ENCODE peak calls at places on chromosomes 2 and 18, in six cellular contexts. W is NB4, L is neural crest cell, P is T-helper 2 cell, N is nephron progenitor cell, F is left colon. A is an unnamed sample.

GRCh38 chr2:230155359-230155758 is 64.4 kb downstream of the SP110 start:
- DNase-seq in N (no peak), W (peak), P (no peak), F (no peak), L (no peak), A (no peak)

GRCh38 chr2:161416633-161417427 is 733 bp downstream of the TBR1 start:
- DNase-seq in W (no peak), N (peak), P (no peak), F (no peak), L (peak), A (no peak)

GRCh38 chr2:163667064-163667887 is 68.5 kb downstream of the FIGN start:
- DNase-seq in F (no peak), P (no peak), L (no peak), W (no peak), N (no peak), A (no peak)

GRCh38 chr2:212042562-212042961 is 496.0 kb downstream of the ERBB4 start:
- DNase-seq in W (no peak), N (no peak), F (no peak), P (no peak), L (no peak), A (no peak)

GRCh38 chr2:147934881-147935280 is 85.7 kb downstream of the ORC4 start:
- DNase-seq in F (no peak), N (no peak), L (no peak), P (no peak), W (no peak), A (no peak)

GRCh38 chr18:1018211-1018651 is 113.6 kb downstream of the ADCYAP1 start:
- DNase-seq in N (no peak), P (no peak), L (no peak), F (no peak), W (no peak), A (no peak)

GRCh38 chr2:149040451-149040850 is 2.0 kb downstream of the LYPD6B start:
- DNase-seq in L (peak), W (peak), P (no peak), F (peak), N (peak), A (peak)

GRCh38 chr2:164028764-164029534 is 293.1 kb upstream of the FIGN start:
- DNase-seq in P (no peak), W (no peak), N (no peak), F (no peak), L (no peak), A (no peak)

GRCh38 chr18:77106331-77106730 is 26.3 kb downstream of the MBP start:
- DNase-seq in F (no peak), P (peak), W (peak), L (no peak), N (no peak), A (peak)

GRCh38 chr2:95320986-95321767 is 24.0 kb downstream of the KCNIP3 start:
- DNase-seq in W (no peak), L (no peak), P (no peak), F (no peak), N (no peak), A (no peak)

GRCh38 chr2:163698857-163699256 is 37.0 kb downstream of the FIGN start:
- DNase-seq in W (no peak), P (no peak), N (no peak), L (no peak), F (no peak), A (no peak)

GRCh38 chr2:237190958-237191692 is 105.4 kb downstream of the COPS8 start:
- DNase-seq in L (no peak), N (no peak), F (no peak), W (no peak), P (no peak), A (no peak)

GRCh38 chr2:212975333-212975732 is 176.1 kb downstream of the IKZF2 start:
- DNase-seq in P (no peak), L (no peak), W (no peak), N (no peak), F (no peak), A (no peak)

GRCh38 chr2:112692496-112692911 is 28.3 kb upstream of the NT5DC4 start:
- DNase-seq in F (peak), W (peak), L (no peak), N (no peak), P (peak), A (peak)

GRCh38 chr2:56267412-56267788 is 83.6 kb downstream of the CCDC85A start:
- DNase-seq in P (no peak), F (no peak), L (no peak), N (no peak), W (no peak), A (no peak)

GRCh38 chr2:12636837-12637581 is 79.7 kb upstream of the TRIB2 start:
- DNase-seq in F (no peak), N (no peak), P (no peak), L (no peak), W (no peak), A (no peak)

GRCh38 chr2:144071461-144071860 is 448.5 kb downstream of the ZEB2 start:
- DNase-seq in W (no peak), N (no peak), P (no peak), F (no peak), L (no peak), A (no peak)

GRCh38 chr2:69717902-69718301 is 24.0 kb upstream of the ANXA4 start:
- DNase-seq in W (no peak), F (no peak), P (no peak), N (no peak), L (no peak), A (no peak)

GRCh38 chr2:216691210-216691741 is 4.1 kb downstream of the IGFBP5 start:
- DNase-seq in L (peak), N (peak), W (peak), F (peak), P (no peak), A (no peak)

GRCh38 chr18:35443434-35443833 is 54.3 kb downstream of the INO80C start:
- DNase-seq in W (peak), P (no peak), L (no peak), N (no peak), F (no peak), A (no peak)

GRCh38 chr2:130977461-130978050 is 115.7 kb downstream of the FAM168B start:
- DNase-seq in N (no peak), F (no peak), W (no peak), L (no peak), P (no peak), A (no peak)

GRCh38 chr2:126657636-126658315 is 1.8 kb downstream of the GYPC start:
- DNase-seq in F (peak), P (peak), W (peak), L (peak), N (peak), A (peak)

GRCh38 chr2:96157649-96158553 is 12.7 kb upstream of the DUSP2 start:
- DNase-seq in F (no peak), P (peak), L (no peak), N (no peak), W (peak), A (peak)

GRCh38 chr2:96164459-96165184 is 19.4 kb upstream of the DUSP2 start:
- DNase-seq in F (no peak), P (peak), L (no peak), W (no peak), N (no peak), A (peak)

GRCh38 chr2:151862688-151863087 is 34.5 kb upstream of the ARL5A start:
- DNase-seq in F (no peak), W (no peak), L (no peak), P (no peak), N (no peak), A (no peak)

GRCh38 chr18:55054591-55054990 is 95.3 kb upstream of the CCDC68 start:
- DNase-seq in L (no peak), N (no peak), P (no peak), W (no peak), F (no peak), A (no peak)

GRCh38 chr2:233353101-233353768 is 1.1 kb upstream of the DGKD start:
- DNase-seq in F (no peak), P (no peak), W (no peak), N (no peak), L (no peak), A (no peak)

GRCh38 chr18:54381640-54382039 is 23.9 kb downstream of the C18orf54 start:
- DNase-seq in F (no peak), P (no peak), N (no peak), W (no peak), L (no peak), A (no peak)

GRCh38 chr18:11994346-11994707 is 13.0 kb downstream of the IMPA2 start:
- DNase-seq in F (no peak), P (no peak), L (no peak), N (no peak), W (no peak), A (no peak)

GRCh38 chr18:23134780-23135678 is at the start of gene CABLES1:
- DNase-seq in W (peak), L (peak), P (no peak), F (peak), N (peak), A (no peak)

GRCh38 chr2:8884812-8885211 is 47.4 kb upstream of the KIDINS220 start:
- DNase-seq in L (no peak), F (no peak), P (no peak), W (no peak), N (no peak), A (no peak)

GRCh38 chr18:79724299-79725080 is 44.9 kb downstream of the CTDP1 start:
- DNase-seq in N (no peak), W (no peak), L (no peak), F (peak), P (peak), A (no peak)

GRCh38 chr2:208879666-208880065 is 473.1 kb downstream of the PTH2R start:
- DNase-seq in N (no peak), W (no peak), L (no peak), P (no peak), F (no peak), A (no peak)

GRCh38 chr18:58223717-58224424 is 179.8 kb downstream of the NEDD4L start:
- DNase-seq in P (no peak), F (peak), W (no peak), N (no peak), L (no peak), A (no peak)

GRCh38 chr18:36187826-36188721 is 777 bp downstream of the MOCOS start:
- DNase-seq in P (no peak), W (no peak), L (no peak), N (peak), F (peak), A (no peak)

GRCh38 chr2:65437392-65438135 is 5.2 kb upstream of the SPRED2 start:
- DNase-seq in L (no peak), F (no peak), P (no peak), W (peak), N (no peak), A (no peak)

GRCh38 chr2:150212722-150213171 is 274.7 kb downstream of the RND3 start:
- DNase-seq in N (no peak), L (no peak), P (no peak), W (no peak), F (peak), A (no peak)